ENCODE peak calls at places on chromosomes 2 and 18, in nine cellular contexts. Y is SK-N-SH, K is GM23338, J is neural progenitor cell, Z is PC-3, X is GM23248, H is MM.1S, Q is HCT116, O is OCI-LY7. I is an unnamed sample.

GRCh38 chr18:29811519-29811918 is 1231.0 kb downstream of the DSC3 start:
- DNase-seq in Q (no peak), O (no peak), K (no peak), Z (no peak), H (no peak), J (no peak), X (no peak), Y (no peak), I (no peak)

GRCh38 chr18:26040051-26040656 is 50.3 kb downstream of the SS18 start:
- DNase-seq in Y (no peak), Q (no peak), O (no peak), Z (peak; percentile 9), K (no peak), H (no peak), J (no peak), X (no peak), I (no peak)

GRCh38 chr2:172552547-172553291 is 3.2 kb upstream of the PDK1 start:
- DNase-seq in X (peak; percentile 84), J (no peak), K (no peak), O (no peak), Y (no peak), Q (no peak), Z (peak; percentile 56), H (no peak), I (peak; percentile 49)

GRCh38 chr2:64537991-64538390 is 13.9 kb downstream of the AFTPH start:
- DNase-seq in Y (no peak), O (no peak), Z (peak; percentile 55), J (no peak), H (no peak), X (peak; percentile 35), Q (no peak), K (no peak), I (no peak)

GRCh38 chr2:203811491-203812221 is 55.9 kb upstream of the CTLA4 start:
- DNase-seq in K (no peak), J (no peak), Q (peak; percentile 62), X (peak; percentile 95), H (peak; percentile 62), Z (peak; percentile 93), O (no peak), Y (no peak), I (peak; percentile 61)

GRCh38 chr2:216017365-216017764 is 4.0 kb upstream of the MREG start:
- DNase-seq in Q (no peak), K (no peak), H (peak; percentile 91), J (no peak), X (peak; percentile 51), O (peak; percentile 64), Z (peak; percentile 78), Y (peak; percentile 63), I (no peak)

GRCh38 chr2:195636890-195637289 is 20.1 kb upstream of the SLC39A10 start:
- DNase-seq in J (no peak), O (no peak), X (peak; percentile 24), K (no peak), H (no peak), Y (no peak), Z (peak; percentile 37), Q (no peak), I (no peak)

GRCh38 chr2:111522231-111522768 is 361.7 kb downstream of the ANAPC1 start:
- DNase-seq in K (no peak), Z (no peak), O (no peak), Q (no peak), Y (no peak), J (no peak), X (peak; percentile 43), H (no peak), I (peak; percentile 22)

GRCh38 chr2:229810786-229811185 is 96.4 kb upstream of the DNER start:
- DNase-seq in Y (no peak), K (no peak), Q (no peak), Z (no peak), J (no peak), H (no peak), X (no peak), O (no peak), I (no peak)

GRCh38 chr18:4200399-4200798 is 254.7 kb downstream of the DLGAP1 start:
- DNase-seq in Z (no peak), H (no peak), Y (no peak), Q (no peak), J (no peak), O (no peak), K (no peak), X (no peak), I (no peak)

GRCh38 chr2:46050027-46050426 is 247.2 kb upstream of the EPAS1 start:
- DNase-seq in Q (no peak), Y (no peak), Z (no peak), J (no peak), O (no peak), X (no peak), K (no peak), H (no peak), I (no peak)

GRCh38 chr18:12321331-12321730 is 13.3 kb downstream of the TUBB6 start:
- DNase-seq in X (peak; percentile 24), H (no peak), Y (no peak), Q (no peak), J (no peak), Z (no peak), O (peak; percentile 25), K (no peak), I (no peak)

GRCh38 chr2:236934166-236934565 is 151.5 kb upstream of the COPS8 start:
- DNase-seq in Y (no peak), O (no peak), H (no peak), Q (no peak), Z (no peak), K (no peak), J (no peak), X (no peak), I (no peak)

GRCh38 chr2:176085861-176086771 is 2.4 kb upstream of the EVX2 start:
- DNase-seq in H (no peak), J (peak; percentile 78), Q (peak; percentile 13), Y (peak; percentile 78), O (no peak), Z (peak; percentile 49), X (peak; percentile 66), K (peak; percentile 75), I (peak; percentile 76)

GRCh38 chr2:32496657-32497056 is 131.2 kb upstream of the TTC27 start:
- DNase-seq in Y (no peak), Z (no peak), O (no peak), K (peak; percentile 68), H (no peak), J (no peak), Q (no peak), X (no peak), I (no peak)

GRCh38 chr2:21694536-21694935 is 570.8 kb downstream of the TDRD15 start:
- DNase-seq in X (no peak), Q (no peak), H (no peak), Y (no peak), O (no peak), J (no peak), Z (no peak), K (no peak), I (no peak)

GRCh38 chr2:195830968-195831810 is 174.2 kb downstream of the SLC39A10 start:
- DNase-seq in H (no peak), K (peak; percentile 27), Q (no peak), X (no peak), J (peak; percentile 14), O (no peak), Z (no peak), Y (no peak), I (peak; percentile 11)

GRCh38 chr18:46481048-46481846 is 175.8 kb downstream of the LOXHD1 start:
- DNase-seq in Q (peak; percentile 27), O (peak; percentile 39), X (peak; percentile 51), H (peak; percentile 43), J (peak; percentile 73), K (peak; percentile 81), Y (peak; percentile 64), Z (peak; percentile 44), I (peak; percentile 69)

GRCh38 chr2:113877651-113878594 is 12.0 kb upstream of the ACTR3 start:
- DNase-seq in J (no peak), O (no peak), Q (peak; percentile 85), H (no peak), Z (peak; percentile 74), Y (peak; percentile 19), K (no peak), X (peak; percentile 79), I (peak; percentile 46)
- TF ChIP-seq EZH2phosphoT487 in J (no peak), O (no peak), Q (no peak), H (no peak), Z (no peak), Y (no peak), K (no peak), X (no peak), I (no peak)

GRCh38 chr2:227477291-227477690 is 5.3 kb downstream of the AGFG1 start:
- DNase-seq in Q (no peak), O (no peak), Y (no peak), X (peak; percentile 48), H (no peak), K (no peak), J (no peak), Z (peak; percentile 24), I (no peak)
- TF ChIP-seq EZH2phosphoT487 in Q (no peak), O (no peak), Y (no peak), X (no peak), H (no peak), K (no peak), J (no peak), Z (no peak), I (no peak)

DNA sequence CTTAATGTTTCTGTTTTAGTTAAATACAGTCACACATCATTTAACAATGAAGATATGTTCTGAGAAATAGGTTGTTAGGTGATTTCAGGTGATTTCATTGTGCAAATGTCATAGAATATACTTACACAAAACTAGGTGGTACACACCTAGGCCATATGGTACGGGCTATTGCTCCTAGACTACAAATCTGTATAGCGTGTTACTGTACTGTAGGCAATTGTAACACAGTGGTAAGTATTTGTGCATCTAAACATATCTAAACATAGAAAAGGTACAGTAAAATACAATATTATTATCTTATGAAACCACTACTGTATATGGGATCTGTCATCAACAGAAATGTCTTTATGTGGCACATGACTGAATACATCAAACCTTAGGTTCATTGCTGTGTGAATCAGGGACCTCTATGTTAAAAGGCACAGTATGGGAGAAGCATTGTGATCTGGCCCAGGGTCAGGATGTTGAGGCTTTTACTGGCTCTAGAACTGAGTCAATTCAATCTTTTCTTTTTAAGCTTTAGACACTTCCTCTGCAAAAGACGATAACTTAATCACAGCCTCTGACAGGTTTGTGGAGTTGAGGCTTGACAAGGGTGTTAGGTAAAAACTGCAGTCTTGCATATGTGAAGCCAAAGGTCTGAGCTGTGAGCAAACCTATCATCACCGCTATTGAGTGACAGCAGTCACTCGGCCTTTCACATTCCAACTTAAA is 17.5 kb upstream of the ARHGAP25 start:
- DNase-seq in Y (no peak), H (no peak), O (no peak), K (no peak), Q (no peak), Z (no peak), X (no peak), J (no peak), I (no peak)
- TF ChIP-seq EZH2phosphoT487 in Y (no peak), H (no peak), O (no peak), K (no peak), Q (no peak), Z (no peak), X (no peak), J (no peak), I (no peak)

DNA sequence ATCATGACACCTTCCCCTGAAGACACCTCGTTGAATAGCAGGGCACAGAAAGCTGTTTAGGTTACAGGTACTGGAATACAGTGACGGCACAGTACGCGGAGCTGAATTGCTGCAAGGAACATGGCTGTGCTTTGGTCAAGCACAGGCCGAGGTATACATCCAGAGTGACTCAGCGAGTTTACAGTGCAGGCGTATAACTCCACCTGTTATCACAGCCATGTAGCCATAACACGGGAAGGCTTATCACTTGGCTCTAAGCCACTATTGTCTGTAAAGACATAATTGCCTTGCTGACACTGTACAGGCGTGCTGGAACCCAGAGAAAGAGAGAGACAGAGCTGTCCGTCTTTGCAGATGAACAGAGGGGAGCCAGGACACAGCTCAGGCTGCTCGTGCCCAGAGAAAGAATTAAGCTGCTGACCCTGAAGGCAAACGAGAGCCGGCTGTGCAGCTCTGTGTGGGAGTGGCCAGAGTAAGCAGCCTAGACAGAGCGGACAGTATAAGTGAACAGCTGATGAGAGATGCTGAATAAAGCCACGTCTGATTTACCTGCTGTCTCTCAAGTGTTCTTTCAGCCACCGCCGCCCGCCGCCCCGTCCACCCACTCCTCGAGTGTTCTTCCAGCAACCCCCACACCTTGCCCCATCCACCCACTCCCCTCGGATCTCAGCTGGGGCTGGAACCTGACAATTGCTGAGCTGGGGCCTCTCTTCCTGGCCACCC is 87.3 kb upstream of the PPP1CB start:
- DNase-seq in O (no peak), Y (peak; percentile 80), Q (no peak), H (no peak), J (peak; percentile 54), X (peak; percentile 44), K (no peak), Z (no peak), I (peak; percentile 78)
- TF ChIP-seq EZH2phosphoT487 in O (no peak), Y (no peak), Q (no peak), H (no peak), J (no peak), X (no peak), K (no peak), Z (no peak), I (no peak)

I was measured in hepatocyte.